ENCODE peak calls at places on chromosomes 3 and 15, in eight cellular contexts. G, I, T, D, O, Z, H and F are unnamed samples.

GRCh38 chr3:15174953-15175352 is 31.1 kb upstream of the CAPN7 start:
- DNase-seq in G (no peak), I (no peak), T (no peak), D (no peak), O (no peak), Z (no peak), H (no peak), F (no peak)

GRCh38 chr3:12308517-12308916 is 19.6 kb downstream of the PPARG start:
- DNase-seq in G (peak; percentile 93), I (peak; percentile 82), T (no peak), D (peak; percentile 67), O (peak; percentile 84), Z (no peak), H (peak; percentile 92), F (peak; percentile 73)

GRCh38 chr3:108182339-108182738 is 39.9 kb downstream of the IFT57 start:
- DNase-seq in G (no peak), I (no peak), T (no peak), D (no peak), O (no peak), Z (no peak), H (no peak), F (no peak)

GRCh38 chr3:116299646-116300081 is 145.6 kb downstream of the LSAMP start:
- DNase-seq in G (no peak), I (no peak), T (no peak), D (no peak), O (no peak), Z (no peak), H (no peak), F (no peak)

GRCh38 chr3:56366641-56366984 is 101.7 kb downstream of the ERC2 start:
- DNase-seq in G (no peak), I (no peak), T (no peak), D (no peak), O (no peak), Z (no peak), H (no peak), F (no peak)

GRCh38 chr3:32113566-32113965 is 7.1 kb downstream of the GPD1L start:
- DNase-seq in G (no peak), I (no peak), T (no peak), D (no peak), O (no peak), Z (no peak), H (no peak), F (no peak)

GRCh38 chr3:195007151-195007550 is 263.8 kb downstream of the XXYLT1 start:
- DNase-seq in G (no peak), I (no peak), T (no peak), D (no peak), O (no peak), Z (no peak), H (no peak), F (no peak)

GRCh38 chr15:72749700-72750099 is 33.9 kb downstream of the ADPGK start:
- DNase-seq in G (no peak), I (no peak), T (no peak), D (no peak), O (no peak), Z (no peak), H (no peak), F (no peak)

GRCh38 chr15:48963524-48964113 is at the start of gene SHC4:
- DNase-seq in G (no peak), I (peak; percentile 84), T (peak; percentile 48), D (no peak), O (peak; percentile 70), Z (no peak), H (peak; percentile 63), F (no peak)

GRCh38 chr3:32888739-32889138 is 62.7 kb upstream of the CCR4 start:
- DNase-seq in G (no peak), I (no peak), T (no peak), D (no peak), O (no peak), Z (no peak), H (no peak), F (no peak)

GRCh38 chr3:39038165-39038564 is 13.6 kb downstream of the SCN11A start:
- DNase-seq in G (no peak), I (peak; percentile 37), T (no peak), D (no peak), O (peak; percentile 88), Z (no peak), H (no peak), F (no peak)

GRCh38 chr3:138438896-138439295 is 4.5 kb downstream of the ESYT3 start:
- DNase-seq in G (no peak), I (no peak), T (no peak), D (no peak), O (peak; percentile 60), Z (no peak), H (no peak), F (no peak)

GRCh38 chr3:58167431-58168351 is 43.1 kb downstream of the DNASE1L3 start:
- DNase-seq in G (no peak), I (peak; percentile 79), T (peak; percentile 72), D (peak; percentile 37), O (peak; percentile 75), Z (peak; percentile 76), H (peak; percentile 56), F (no peak)

GRCh38 chr3:149964296-149964695 is 6.4 kb downstream of the PFN2 start:
- DNase-seq in G (no peak), I (peak; percentile 79), T (no peak), D (no peak), O (peak; percentile 52), Z (no peak), H (no peak), F (no peak)

GRCh38 chr15:59691194-59691805 is 2.2 kb upstream of the BNIP2 start:
- DNase-seq in G (no peak), I (peak; percentile 74), T (peak; percentile 33), D (no peak), O (peak; percentile 54), Z (no peak), H (peak; percentile 70), F (no peak)

GRCh38 chr3:50603261-50604109 is 8.1 kb downstream of the CISH start:
- DNase-seq in G (no peak), I (no peak), T (no peak), D (no peak), O (no peak), Z (peak; percentile 29), H (no peak), F (no peak)

GRCh38 chr3:146020969-146021368 is 140.0 kb downstream of the PLOD2 start:
- DNase-seq in G (no peak), I (no peak), T (no peak), D (no peak), O (no peak), Z (no peak), H (no peak), F (no peak)

GRCh38 chr3:16513141-16514020 is at the start of gene RFTN1:
- DNase-seq in G (no peak), I (peak; percentile 65), T (peak; percentile 17), D (peak; percentile 24), O (peak; percentile 61), Z (peak; percentile 90), H (no peak), F (no peak)

GRCh38 chr3:16510620-16511319 is 2.7 kb downstream of the RFTN1 start:
- DNase-seq in G (no peak), I (no peak), T (no peak), D (no peak), O (no peak), Z (no peak), H (no peak), F (no peak)

GRCh38 chr3:16514021-16514700 is 662 bp upstream of the RFTN1 start:
- DNase-seq in G (no peak), I (no peak), T (no peak), D (no peak), O (no peak), Z (no peak), H (no peak), F (no peak)

GRCh38 chr3:16511561-16512434 is 1.7 kb downstream of the RFTN1 start:
- DNase-seq in G (no peak), I (peak; percentile 87), T (peak; percentile 28), D (peak; percentile 30), O (peak; percentile 86), Z (no peak), H (no peak), F (no peak)

DNA sequence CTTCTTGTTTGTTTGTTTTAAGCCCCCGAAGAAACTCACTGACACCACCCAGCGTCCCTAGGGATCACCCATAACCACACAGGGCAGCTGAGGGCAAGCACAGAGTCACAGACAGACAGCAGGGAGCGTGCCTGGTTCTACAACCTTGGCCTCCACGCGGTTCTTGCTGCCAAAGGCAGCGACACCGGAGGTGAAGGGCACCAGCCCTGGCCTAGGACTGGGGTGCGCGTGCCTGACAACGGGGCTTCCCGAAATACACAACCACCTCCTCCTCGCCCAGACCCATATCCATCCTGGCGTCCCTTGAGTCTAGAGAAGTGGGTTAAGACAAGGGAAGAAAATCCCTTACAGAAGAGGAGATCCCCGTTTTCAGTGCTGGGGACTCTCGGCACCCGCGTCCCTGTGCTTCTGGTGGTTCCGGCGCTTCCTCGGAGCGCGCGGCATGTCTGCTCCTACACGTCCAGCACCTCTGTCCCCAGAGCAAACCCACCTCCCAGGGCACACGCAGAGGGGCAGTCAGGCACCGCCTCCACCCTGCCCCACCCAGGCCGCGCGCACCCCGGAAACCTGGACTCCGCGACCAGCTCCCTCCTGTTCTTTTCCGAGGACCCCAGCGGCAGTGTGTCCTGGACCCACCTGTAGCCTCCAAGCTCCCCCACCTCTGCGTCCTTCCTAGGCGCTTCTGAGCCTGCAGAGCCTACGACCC is 911 bp downstream of the RFTN1 start:
- DNase-seq in G (no peak), I (no peak), T (peak; percentile 20), D (no peak), O (no peak), Z (peak; percentile 85), H (no peak), F (no peak)
- TF ChIP-seq CTCF in G (no peak), I (no peak), T (no peak), D (no peak), O (no peak), Z (no peak), H (no peak), F (no peak)

GRCh38 chr15:70672081-70672480 is 91.3 kb downstream of the UACA start:
- DNase-seq in G (no peak), I (no peak), T (no peak), D (no peak), O (peak; percentile 51), Z (no peak), H (no peak), F (peak; percentile 19)
- H3K4me3 ChIP-seq in G (no peak overlapping the region), I (no peak overlapping the region), T (no peak overlapping the region), D (no peak overlapping the region), O (no peak overlapping the region), Z (no peak overlapping the region), H (no peak overlapping the region), F (no peak overlapping the region)

DNA sequence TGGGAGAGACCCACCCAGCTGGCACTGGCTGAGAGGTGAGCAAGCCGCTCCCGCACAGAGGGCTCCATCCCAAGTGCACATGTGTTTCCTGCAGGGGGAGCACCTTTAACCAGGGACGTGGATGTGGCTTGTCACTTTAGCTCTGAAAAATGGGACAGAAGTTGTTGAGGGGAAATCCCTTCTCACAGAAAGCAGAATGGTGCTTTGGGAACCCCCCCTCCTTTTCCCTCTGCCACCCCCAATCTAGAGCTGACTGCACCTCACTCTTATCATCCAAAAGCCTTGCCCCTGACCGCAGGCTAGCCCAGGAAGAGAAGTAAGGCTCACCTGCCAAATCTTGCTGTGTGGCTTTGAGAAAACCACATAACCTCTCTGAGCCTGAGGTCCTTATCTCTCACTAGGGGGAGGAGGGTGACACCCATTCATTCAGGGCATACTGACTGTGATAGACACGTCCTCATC is 77.9 kb downstream of the RPN1 start:
- DNase-seq in G (no peak), I (no peak), T (no peak), D (no peak), O (no peak), Z (no peak), H (peak; percentile 34), F (no peak)
- TF ChIP-seq CTCF in G (no peak), I (peak; percentile 23), T (peak; percentile 23), D (peak; percentile 41), O (peak; percentile 26), Z (no peak), H (no peak), F (peak; percentile 39)

GRCh38 chr15:32718822-32719716 is 1.3 kb downstream of the GREM1 start:
- DNase-seq in G (no peak), I (no peak), T (peak; percentile 44), D (no peak), O (no peak), Z (peak; percentile 72), H (peak; percentile 21), F (no peak)
- H3K4me3 ChIP-seq in G (peak overlapping the region; percentile 38), I (peak overlapping the region; percentile 75), T (no peak overlapping the region), D (peak overlapping the region; percentile 92), O (peak overlapping the region; percentile 94), Z (no peak overlapping the region), H (peak overlapping the region; percentile 41), F (peak overlapping the region; percentile 92)